ENCODE peak calls at places on chromosomes 2 and 18, in nine cellular contexts. Q is neural progenitor cell, R is colonic mucosa, K is AG04449, H is psoas muscle, G is A549, S is nephron progenitor cell, Y is PC-9, P is IMR-90. M is an unnamed sample.
A peak's percentile ranks its signal among the peaks of the same experiment; 100 is the strongest.

GRCh38 chr18:48946329-48946835 is 4.4 kb downstream of the SMAD7 start:
- DNase-seq in K (no peak), R (no peak), H (no peak), Y (peak; percentile 90), P (peak; percentile 81), S (no peak), G (no peak), Q (no peak), M (no peak)

GRCh38 chr2:182728028-182728427 is 12.0 kb downstream of the DNAJC10 start:
- DNase-seq in S (no peak), G (no peak), H (no peak), P (no peak), Y (no peak), K (no peak), R (no peak), Q (no peak), M (no peak)

GRCh38 chr18:7945882-7946281 is 378.8 kb downstream of the PTPRM start:
- DNase-seq in Q (no peak), K (peak; percentile 82), G (peak; percentile 87), P (peak; percentile 97), S (no peak), Y (peak; percentile 86), R (no peak), H (no peak), M (no peak)

GRCh38 chr2:116953-117352 is 70.6 kb upstream of the FAM110C start:
- DNase-seq in G (no peak), K (no peak), R (no peak), Y (no peak), Q (no peak), H (no peak), S (no peak), P (no peak), M (no peak)

GRCh38 chr2:222572761-222573174 is 83.1 kb downstream of the FARSB start:
- DNase-seq in K (no peak), G (peak; percentile 18), Q (no peak), P (peak; percentile 62), Y (no peak), H (no peak), R (no peak), S (no peak), M (no peak)

GRCh38 chr2:149808556-149808955 is 221.0 kb upstream of the MMADHC start:
- DNase-seq in H (no peak), Q (no peak), P (no peak), S (no peak), K (peak; percentile 7), Y (no peak), G (no peak), R (no peak), M (no peak)

GRCh38 chr18:76169733-76170132 is 325.3 kb downstream of the ZNF516 start:
- DNase-seq in G (no peak), Q (no peak), S (no peak), R (no peak), P (no peak), K (no peak), Y (no peak), H (no peak), M (no peak)

GRCh38 chr2:42105330-42106256 is 57.8 kb downstream of the PKDCC start:
- DNase-seq in Q (no peak), G (no peak), R (peak; percentile 59), K (no peak), H (peak; percentile 66), Y (no peak), S (no peak), P (no peak), M (peak; percentile 90)

GRCh38 chr18:67509711-67510110 is 6.8 kb downstream of the DSEL start:
- DNase-seq in H (no peak), R (no peak), S (no peak), Y (no peak), Q (no peak), K (no peak), P (peak; percentile 85), G (no peak), M (no peak)

GRCh38 chr18:50138181-50139064 is 56.5 kb downstream of the MYO5B start:
- DNase-seq in H (no peak), Y (no peak), Q (no peak), R (no peak), P (no peak), S (no peak), G (no peak), K (no peak), M (no peak)

GRCh38 chr2:217283505-217283904 is 423.6 kb upstream of the TNP1 start:
- DNase-seq in R (no peak), G (no peak), H (no peak), K (no peak), Y (no peak), Q (no peak), P (peak; percentile 20), S (no peak), M (no peak)

GRCh38 chr2:225056330-225057073 is 14.2 kb upstream of the DOCK10 start:
- DNase-seq in R (no peak), S (no peak), Y (no peak), G (no peak), K (no peak), P (peak; percentile 76), H (no peak), Q (no peak), M (no peak)

GRCh38 chr2:192277494-192278109 is 82.9 kb upstream of the TMEFF2 start:
- DNase-seq in Q (no peak), H (no peak), P (no peak), S (no peak), R (no peak), Y (no peak), K (no peak), G (no peak), M (no peak)

GRCh38 chr2:118774458-118775133 is 72.9 kb downstream of the EN1 start:
- DNase-seq in Q (peak; percentile 91), G (peak; percentile 16), P (peak; percentile 7), R (peak; percentile 34), K (no peak), Y (no peak), S (peak; percentile 88), H (peak; percentile 77), M (no peak)

GRCh38 chr2:85011747-85012146 is 40.8 kb downstream of the KCMF1 start:
- DNase-seq in R (no peak), K (no peak), Y (no peak), G (no peak), H (no peak), P (no peak), Q (peak; percentile 53), S (no peak), M (no peak)

GRCh38 chr2:63840081-63840784 is 1.5 kb upstream of the UGP2 start:
- DNase-seq in K (no peak), R (peak; percentile 39), G (no peak), S (no peak), P (no peak), Y (peak; percentile 37), Q (peak; percentile 91), H (no peak), M (no peak)

GRCh38 chr2:99153921-99154604 is 679 bp downstream of the TSGA10 start:
- DNase-seq in R (no peak), H (no peak), S (no peak), P (peak; percentile 10), Q (peak; percentile 3), G (no peak), Y (no peak), K (no peak), M (no peak)

GRCh38 chr2:54975598-54976507 is 74.4 kb downstream of the RTN4 start:
- DNase-seq in R (no peak), K (no peak), S (no peak), H (no peak), Y (no peak), G (no peak), P (no peak), Q (no peak), M (no peak)

GRCh38 chr18:45565280-45565970 is 49.9 kb upstream of the SLC14A2 start:
- DNase-seq in P (no peak), G (no peak), K (no peak), H (no peak), S (peak; percentile 69), R (no peak), Y (no peak), Q (no peak), M (no peak)

GRCh38 chr18:29307231-29307630 is 1130.3 kb upstream of the CDH2 start:
- DNase-seq in S (no peak), Q (no peak), P (peak; percentile 46), Y (no peak), K (no peak), H (no peak), G (no peak), R (no peak), M (no peak)

GRCh38 chr18:13447621-13448020 is 229.1 kb downstream of the LDLRAD4 start:
- DNase-seq in P (peak; percentile 48), K (peak; percentile 77), G (peak; percentile 70), Q (peak; percentile 70), Y (no peak), S (peak; percentile 48), H (peak; percentile 82), R (no peak), M (no peak)

GRCh38 chr2:64888591-64889309 is 100.4 kb upstream of the SLC1A4 start:
- DNase-seq in Y (peak; percentile 92), G (peak; percentile 85), P (peak; percentile 55), Q (no peak), H (no peak), K (no peak), R (no peak), S (no peak), M (no peak)

GRCh38 chr2:74573747-74574562 is 19.4 kb downstream of the DOK1 start:
- DNase-seq in S (no peak), H (no peak), R (no peak), G (no peak), Y (peak; percentile 57), Q (no peak), K (no peak), P (peak; percentile 72), M (no peak)

GRCh38 chr2:230783101-230783500 is 70.5 kb downstream of the CAB39 start:
- DNase-seq in H (no peak), Q (no peak), P (no peak), S (no peak), K (no peak), G (no peak), Y (no peak), R (no peak), M (no peak)

GRCh38 chr2:188485496-188485895 is 193.8 kb downstream of the GULP1 start:
- DNase-seq in H (no peak), R (no peak), P (peak; percentile 12), Y (no peak), K (no peak), G (peak; percentile 19), S (no peak), Q (peak; percentile 34), M (no peak)

GRCh38 chr18:31450409-31450808 is 2.9 kb downstream of the DSG3 start:
- DNase-seq in Q (no peak), R (no peak), G (no peak), P (no peak), Y (no peak), H (no peak), S (no peak), K (no peak), M (no peak)

GRCh38 chr2:64863097-64863820 is 125.9 kb upstream of the SLC1A4 start:
- DNase-seq in G (no peak), Q (no peak), Y (no peak), K (no peak), H (no peak), P (no peak), R (no peak), S (no peak), M (no peak)

GRCh38 chr18:75531851-75532241 is 104.3 kb upstream of the SMIM21 start:
- DNase-seq in G (no peak), P (no peak), Q (no peak), K (no peak), R (no peak), S (no peak), Y (no peak), H (no peak), M (no peak)

GRCh38 chr2:95361216-95361980 is 41.1 kb upstream of the FAHD2A start:
- DNase-seq in G (no peak), H (no peak), S (no peak), R (no peak), P (no peak), K (no peak), Y (no peak), Q (no peak), M (no peak)

GRCh38 chr2:25356088-25356487 is 14.4 kb upstream of the DNMT3A start:
- DNase-seq in R (no peak), H (peak; percentile 15), K (no peak), Q (peak; percentile 0), G (no peak), S (no peak), P (no peak), Y (no peak), M (no peak)

M was measured in CD8-positive, alpha-beta memory T cell.